ENCODE peak calls at places on chromosomes 12 and 14, in six cellular contexts. B is IMR-90; R is uterus; P is prostate gland; Y is activated CD8-positive, alpha-beta T cell treated with anti-CD3 and anti-CD28 coated beads for 36 hours; H is heart right ventricle. O is an unnamed sample.

GRCh38 chr12:9066755-9067433 is 48.8 kb downstream of the A2M start:
- DNase-seq in Y (no peak), P (no peak), B (no peak), R (no peak), H (no peak), O (no peak)

GRCh38 chr12:91687052-91688017 is 458.3 kb downstream of the BTG1 start:
- DNase-seq in B (no peak), P (no peak), R (no peak), Y (peak; percentile 58), H (no peak), O (no peak)

GRCh38 chr14:39474416-39474911 is 42.2 kb upstream of the FBXO33 start:
- DNase-seq in H (no peak), B (no peak), Y (peak; percentile 51), P (no peak), R (no peak), O (no peak)

GRCh38 chr12:44654641-44655625 is 221.2 kb downstream of the NELL2 start:
- DNase-seq in H (no peak), B (no peak), P (no peak), Y (peak; percentile 24), R (no peak), O (no peak)

GRCh38 chr14:62126885-62127478 is 364.8 kb downstream of the SNAPC1 start:
- DNase-seq in B (peak; percentile 72), P (no peak), Y (no peak), R (no peak), H (peak; percentile 5), O (peak; percentile 30)

GRCh38 chr12:121495746-121496145 is 85.1 kb downstream of the KDM2B start:
- DNase-seq in Y (no peak), H (no peak), B (no peak), P (no peak), R (no peak), O (no peak)

GRCh38 chr12:65430571-65431306 is 152.3 kb downstream of the MSRB3 start:
- DNase-seq in R (no peak), P (no peak), Y (no peak), H (no peak), B (peak; percentile 63), O (no peak)

GRCh38 chr14:31933716-31934115 is 143.4 kb upstream of the ARHGAP5 start:
- DNase-seq in B (peak; percentile 36), R (no peak), P (no peak), H (no peak), Y (no peak), O (no peak)

GRCh38 chr12:56978397-56979138 is 21.2 kb upstream of the RDH16 start:
- DNase-seq in R (no peak), P (no peak), B (no peak), H (no peak), Y (no peak), O (no peak)

GRCh38 chr12:24903305-24904088 is 45.4 kb downstream of the BCAT1 start:
- DNase-seq in P (no peak), H (no peak), R (no peak), Y (peak; percentile 48), B (no peak), O (peak; percentile 37)

GRCh38 chr14:61562321-61563161 is 132.8 kb upstream of the HIF1A start:
- DNase-seq in Y (peak; percentile 64), P (no peak), R (no peak), B (peak; percentile 100), H (no peak), O (no peak)

GRCh38 chr12:65536876-65537661 is 258.6 kb downstream of the MSRB3 start:
- DNase-seq in R (peak; percentile 61), Y (no peak), P (peak; percentile 9), H (peak; percentile 14), B (peak; percentile 100), O (peak; percentile 7)

GRCh38 chr12:3054993-3055711 is 22.0 kb upstream of the TSPAN9 start:
- DNase-seq in H (no peak), P (peak; percentile 50), Y (no peak), R (peak; percentile 71), B (no peak), O (no peak)

GRCh38 chr12:54125950-54126695 is 62.7 kb downstream of the SMUG1 start:
- DNase-seq in Y (peak; percentile 14), R (peak; percentile 43), P (no peak), B (no peak), H (no peak), O (no peak)

GRCh38 chr12:106804668-106805067 is 30.2 kb downstream of the RIC8B start:
- DNase-seq in H (no peak), Y (no peak), P (no peak), B (no peak), R (no peak), O (no peak)

GRCh38 chr12:59820594-59821011 is 224.8 kb downstream of the SLC16A7 start:
- DNase-seq in R (no peak), B (peak; percentile 71), H (no peak), P (no peak), Y (no peak), O (no peak)

GRCh38 chr12:45369065-45369464 is 153.2 kb downstream of the ANO6 start:
- DNase-seq in P (no peak), R (no peak), Y (no peak), H (no peak), B (peak; percentile 83), O (no peak)

GRCh38 chr12:122203301-122203967 is at the start of gene B3GNT4:
- DNase-seq in Y (peak; percentile 75), B (peak; percentile 26), P (peak; percentile 65), H (peak; percentile 24), R (no peak), O (peak; percentile 77)

GRCh38 chr14:104072586-104072985 is 12.9 kb upstream of the ASPG start:
- DNase-seq in P (no peak), R (no peak), B (no peak), Y (no peak), H (no peak), O (no peak)

GRCh38 chr14:32383337-32384009 is 54.4 kb downstream of the AKAP6 start:
- DNase-seq in P (no peak), H (no peak), Y (no peak), B (no peak), R (no peak), O (no peak)

GRCh38 chr14:68283378-68284123 is 464.0 kb downstream of the RAD51B start:
- DNase-seq in Y (peak; percentile 78), B (no peak), H (no peak), R (no peak), P (no peak), O (no peak)

GRCh38 chr12:52139579-52140062 is 52.2 kb downstream of the KRT80 start:
- DNase-seq in H (no peak), Y (peak; percentile 56), R (no peak), P (no peak), B (peak; percentile 55), O (no peak)

GRCh38 chr12:50633950-50634349 is 129.2 kb downstream of the DIP2B start:
- DNase-seq in R (no peak), H (no peak), Y (no peak), B (peak; percentile 41), P (no peak), O (no peak)

GRCh38 chr14:77822307-77822706 is 22.4 kb downstream of the ADCK1 start:
- DNase-seq in Y (no peak), R (no peak), H (no peak), B (no peak), P (no peak), O (no peak)

GRCh38 chr14:56487090-56487667 is 92.4 kb upstream of the TMEM260 start:
- DNase-seq in P (no peak), B (peak; percentile 32), Y (no peak), R (no peak), H (no peak), O (no peak)

GRCh38 chr12:46533723-46534122 is 161.2 kb upstream of the SLC38A2 start:
- DNase-seq in B (no peak), P (no peak), Y (no peak), R (no peak), H (no peak), O (no peak)

GRCh38 chr12:55019784-55020183 is at the start of gene NEUROD4:
- DNase-seq in R (no peak), Y (peak; percentile 36), H (peak; percentile 27), P (peak; percentile 16), B (peak; percentile 52), O (no peak)

GRCh38 chr12:4849024-4849594 is 60.6 kb upstream of the KCNA1 start:
- DNase-seq in Y (peak; percentile 35), P (no peak), R (no peak), B (peak; percentile 48), H (no peak), O (peak; percentile 70)

GRCh38 chr12:6323340-6323994 is 13.0 kb downstream of the PLEKHG6 start:
- DNase-seq in P (no peak), B (peak; percentile 94), R (peak; percentile 81), H (peak; percentile 85), Y (peak; percentile 55), O (peak; percentile 73)
- TF ChIP-seq CTCF in P (peak; percentile 57), B (peak; percentile 84), R (peak; percentile 47), H (peak; percentile 65), Y (peak; percentile 86), O (peak; percentile 43)

DNA sequence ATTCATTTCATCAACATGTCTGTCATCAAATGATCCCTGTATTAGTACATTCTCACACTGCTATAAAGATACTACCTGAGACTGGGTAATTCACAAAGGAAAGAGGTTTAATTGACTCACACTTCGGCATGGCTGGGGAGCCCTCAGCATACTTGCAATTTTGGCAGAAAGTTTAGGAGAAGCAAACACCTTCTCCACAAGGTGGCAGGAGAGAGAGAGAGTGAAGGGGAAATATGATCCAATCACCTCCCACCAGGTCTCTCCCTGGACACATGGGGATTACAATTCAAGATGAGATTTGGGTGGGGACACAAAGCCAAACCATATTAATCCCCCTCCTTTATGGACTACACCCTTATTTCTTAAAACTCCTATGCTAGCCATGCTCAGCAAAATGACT is 932.2 kb downstream of the FLRT2 start:
- DNase-seq in Y (peak; percentile 1), B (peak; percentile 30), P (no peak), R (no peak), H (no peak), O (no peak)
- TF ChIP-seq CTCF in Y (peak; percentile 15), B (peak; percentile 42), P (no peak), R (no peak), H (no peak), O (peak; percentile 4)

DNA sequence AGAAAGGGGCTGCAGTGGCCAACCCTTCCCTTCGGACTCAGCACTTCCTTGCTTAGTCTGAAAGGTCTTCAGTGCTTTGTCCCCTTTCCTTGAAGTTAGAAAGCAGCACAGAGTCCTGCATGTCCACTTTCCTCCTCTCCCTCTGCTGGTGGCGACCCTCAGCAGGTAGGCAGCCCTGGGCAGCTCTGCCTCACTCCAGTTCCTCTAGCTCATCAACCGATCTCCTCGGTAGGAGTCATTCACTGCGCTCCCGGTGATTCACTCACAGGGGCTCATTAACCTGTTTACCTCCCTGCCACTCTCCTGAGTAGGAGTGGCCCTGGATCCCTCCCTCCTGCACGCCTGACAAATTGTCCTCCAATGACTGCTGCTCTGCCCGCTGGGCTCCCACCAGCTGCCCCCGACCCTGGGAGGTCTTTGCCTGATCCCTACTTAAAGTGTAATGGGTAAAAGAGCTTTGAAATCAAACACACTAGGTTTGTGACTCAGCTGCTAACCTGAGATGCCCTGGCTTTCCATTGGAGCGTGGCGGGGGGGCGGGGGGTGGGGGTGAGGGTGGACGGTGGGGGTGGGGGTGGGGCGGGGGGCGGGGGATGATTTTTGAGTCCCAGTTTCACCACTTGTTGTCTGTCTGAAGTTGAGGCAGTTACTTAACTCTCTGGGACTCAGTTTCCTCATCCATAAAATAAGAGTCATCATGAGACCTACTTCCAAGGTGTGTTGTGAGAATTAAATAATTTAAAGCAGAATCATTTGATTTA is 4.2 kb downstream of the SCNN1A start:
- DNase-seq in H (no peak), R (peak; percentile 75), B (peak; percentile 72), Y (peak; percentile 36), P (peak; percentile 92), O (no peak)
- TF ChIP-seq CTCF in H (no peak), R (no peak), B (peak; percentile 36), Y (no peak), P (peak; percentile 47), O (no peak)

GRCh38 chr14:52013984-52014600 is 24.7 kb downstream of the RTRAF start:
- DNase-seq in R (no peak), P (no peak), Y (peak; percentile 28), H (no peak), B (no peak), O (no peak)
- TF ChIP-seq CTCF in R (no peak), P (no peak), Y (peak; percentile 28), H (peak; percentile 38), B (no peak), O (no peak)

O was measured in GM13976.